ENCODE peak calls at places on chromosomes 11 and 22, in six cellular contexts. C, Z, F, V, J and Y are unnamed samples.

GRCh38 chr11:17595526-17596309 is 48.7 kb downstream of the OTOG start:
- DNase-seq in C (no peak), F (no peak), V (no peak), Z (no peak), J (no peak), Y (no peak)

GRCh38 chr11:104771782-104772181 is 126.5 kb downstream of the CASP12 start:
- DNase-seq in Z (no peak), J (no peak), C (no peak), V (no peak), F (no peak), Y (no peak)

GRCh38 chr11:92380882-92381281 is 156.3 kb downstream of the FAT3 start:
- DNase-seq in J (no peak), V (no peak), F (no peak), C (no peak), Z (no peak), Y (no peak)

GRCh38 chr11:116193321-116194114 is 579.3 kb downstream of the BUD13 start:
- DNase-seq in F (no peak), C (no peak), J (peak; percentile 86), V (peak; percentile 65), Z (no peak), Y (no peak)

GRCh38 chr11:113906515-113906914 is 1.9 kb downstream of the HTR3B start:
- DNase-seq in J (no peak), V (no peak), Z (no peak), F (no peak), C (no peak), Y (no peak)

GRCh38 chr11:119091083-119091650 is 6.5 kb downstream of the HMBS start:
- DNase-seq in C (no peak), Z (no peak), V (no peak), J (no peak), F (no peak), Y (no peak)

GRCh38 chr11:27701262-27702105 is 1.2 kb upstream of the BDNF start:
- DNase-seq in C (no peak), F (no peak), V (peak; percentile 65), Z (peak; percentile 30), J (no peak), Y (no peak)

GRCh38 chr11:1505480-1505879 is 18.9 kb upstream of the MOB2 start:
- DNase-seq in V (no peak), J (peak; percentile 19), Z (no peak), F (no peak), C (no peak), Y (no peak)

GRCh38 chr11:45805305-45806071 is 539 bp downstream of the SLC35C1 start:
- DNase-seq in V (peak; percentile 21), J (peak; percentile 55), C (no peak), Z (no peak), F (no peak), Y (no peak)

GRCh38 chr11:69599502-69599901 is 41.5 kb upstream of the CCND1 start:
- DNase-seq in C (no peak), Z (no peak), V (no peak), J (no peak), F (no peak), Y (no peak)

GRCh38 chr11:62831520-62832345 is at the start of gene STX5:
- DNase-seq in C (peak; percentile 100), J (peak; percentile 99), F (peak; percentile 99), V (peak; percentile 99), Z (peak; percentile 98), Y (peak; percentile 99)

GRCh38 chr22:41417622-41418390 is 28.8 kb downstream of the TOB2 start:
- DNase-seq in F (no peak), C (peak; percentile 88), J (peak; percentile 95), V (no peak), Z (no peak), Y (no peak)

GRCh38 chr11:73521621-73522020 is 76.3 kb downstream of the FAM168A start:
- DNase-seq in J (no peak), F (no peak), Z (no peak), C (no peak), V (peak; percentile 6), Y (no peak)

GRCh38 chr11:113176561-113176960 is 137.8 kb upstream of the TTC12 start:
- DNase-seq in V (no peak), F (no peak), C (no peak), J (no peak), Z (no peak), Y (no peak)

GRCh38 chr11:2098691-2099522 is 40.3 kb downstream of the IGF2 start:
- DNase-seq in V (no peak), F (no peak), C (no peak), J (peak; percentile 41), Z (no peak), Y (no peak)

GRCh38 chr22:38758276-38758945 is 2.6 kb upstream of the SUN2 start:
- DNase-seq in F (peak; percentile 61), J (no peak), Z (no peak), V (no peak), C (no peak), Y (peak; percentile 58)

GRCh38 chr11:57340228-57340627 is 2.1 kb downstream of the P2RX3 start:
- DNase-seq in Z (no peak), C (no peak), V (peak; percentile 81), J (no peak), F (no peak), Y (no peak)